ENCODE peak calls at places on chromosomes 12 and 14, in ten cellular contexts. X, V, H, Q, N, W, R, I, E and U are unnamed samples. For H3K4me1, the result is how much of the 10 kb centered on the place peaks cover.

GRCh38 chr12:30047499-30048262 is 263.9 kb upstream of the TMTC1 start:
- DNase-seq in X (no peak), V (peak), H (peak), Q (no peak), N (no peak), W (peak), R (no peak), I (no peak), E (no peak), U (no peak)

GRCh38 chr12:92078167-92079053 is 67.2 kb downstream of the BTG1 start:
- DNase-seq in X (no peak), V (peak), H (peak), Q (no peak), N (no peak), W (peak), R (no peak), I (no peak), E (peak), U (no peak)

GRCh38 chr12:47054659-47055058 is 24.8 kb upstream of the PCED1B start:
- DNase-seq in X (no peak), V (no peak), H (no peak), Q (no peak), N (no peak), W (no peak), R (no peak), I (no peak), E (no peak), U (no peak)

GRCh38 chr14:69351385-69351784 is 46.7 kb downstream of the ERH start:
- DNase-seq in X (no peak), V (no peak), H (no peak), Q (no peak), N (no peak), W (no peak), R (no peak), I (peak), E (no peak), U (no peak)

GRCh38 chr12:109713187-109713984 is at the start of gene FAM222A:
- DNase-seq in X (peak), V (peak), H (peak), Q (peak), N (peak), W (peak), R (peak), I (peak), E (peak), U (peak)

GRCh38 chr12:132237772-132238486 is 91.5 kb downstream of the GALNT9 start:
- DNase-seq in X (no peak), V (no peak), H (no peak), Q (no peak), N (no peak), W (no peak), R (no peak), I (no peak), E (no peak), U (no peak)

GRCh38 chr12:13857750-13858149 is 123.7 kb downstream of the GRIN2B start:
- DNase-seq in X (no peak), V (no peak), H (no peak), Q (no peak), N (no peak), W (no peak), R (no peak), I (no peak), E (no peak), U (no peak)

GRCh38 chr12:75945581-75945980 is 86.0 kb downstream of the PHLDA1 start:
- DNase-seq in X (no peak), V (no peak), H (no peak), Q (no peak), N (no peak), W (no peak), R (no peak), I (no peak), E (no peak), U (no peak)

GRCh38 chr12:85923767-85924331 is 49.8 kb downstream of the NTS start:
- DNase-seq in X (no peak), V (peak), H (peak), Q (no peak), N (no peak), W (no peak), R (no peak), I (peak), E (no peak), U (no peak)

GRCh38 chr14:47919334-47919846 is 244.0 kb upstream of the MDGA2 start:
- DNase-seq in X (no peak), V (no peak), H (no peak), Q (no peak), N (no peak), W (no peak), R (no peak), I (no peak), E (no peak), U (no peak)

GRCh38 chr12:48542300-48542928 is 17.0 kb downstream of the OR8S1 start:
- DNase-seq in X (peak), V (peak), H (peak), Q (no peak), N (no peak), W (peak), R (peak), I (peak), E (peak), U (peak)

GRCh38 chr12:78392918-78393317 is 471.7 kb upstream of the SYT1 start:
- DNase-seq in X (no peak), V (peak), H (peak), Q (no peak), N (no peak), W (peak), R (no peak), I (peak), E (no peak), U (no peak)

DNA sequence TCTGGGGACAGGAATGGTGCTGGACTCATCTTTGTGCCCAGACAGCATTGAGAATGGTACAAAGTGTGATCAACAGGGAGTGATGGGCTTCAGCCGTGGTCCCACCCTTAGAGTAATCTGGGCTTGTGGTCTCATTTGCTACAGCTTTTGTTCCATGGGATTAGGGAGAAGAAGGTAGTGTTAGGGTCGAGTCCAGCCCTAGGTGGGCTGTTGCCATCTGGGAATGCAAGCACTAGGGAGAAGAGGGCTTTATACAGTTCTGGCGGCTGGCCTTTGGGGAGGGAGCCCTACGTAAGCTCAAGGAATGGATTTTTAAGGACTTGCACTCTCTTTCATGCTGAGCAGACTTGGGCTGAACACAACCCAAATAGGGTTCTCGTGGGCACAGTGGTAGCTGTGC is 4.9 kb downstream of the PLEKHG3 start:
- DNase-seq in X (no peak), V (no peak), H (no peak), Q (no peak), N (no peak), W (no peak), R (no peak), I (no peak), E (no peak), U (no peak)
- H3K27ac ChIP-seq in X (peak), V (no peak), H (no peak), Q (peak), N (peak), W (peak), R (no peak), I (no peak), E (no peak), U (peak)

DNA sequence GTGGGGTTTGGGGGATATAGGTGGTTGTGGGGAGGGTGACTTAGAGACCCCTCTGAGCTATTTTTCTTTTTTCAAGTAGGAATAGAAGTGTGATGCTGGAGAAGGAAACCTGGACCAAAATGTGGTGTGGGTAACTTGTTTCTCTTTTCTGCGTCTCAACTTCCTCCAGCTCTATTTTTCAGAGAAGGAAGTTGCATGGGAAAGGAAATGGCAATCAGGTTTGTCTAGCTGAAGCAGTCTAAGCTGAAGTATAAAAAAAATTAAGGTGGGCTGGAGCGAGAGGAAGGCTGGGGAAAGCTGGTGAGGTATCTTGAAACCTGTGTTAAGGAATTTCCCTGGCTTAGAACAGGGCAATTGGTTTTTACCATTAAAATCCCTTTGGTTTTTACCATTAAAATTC is 34.2 kb upstream of the NINJ2 start:
- DNase-seq in X (no peak), V (no peak), H (no peak), Q (no peak), N (no peak), W (no peak), R (no peak), I (no peak), E (no peak), U (no peak)
- H3K4me1 ChIP-seq in X (under half), V (under half), H (under half), Q (under half), N (under half), W (under half), R (under half), I (under half), E (under half), U (under half)

GRCh38 chr12:53096761-53097160 is 706 bp upstream of the IGFBP6 start:
- DNase-seq in X (no peak), V (no peak), H (no peak), Q (no peak), N (no peak), W (no peak), R (peak), I (no peak), E (no peak), U (no peak)

GRCh38 chr12:53097207-53097563 is 282 bp upstream of the IGFBP6 start:
- DNase-seq in X (no peak), V (peak), H (peak), Q (peak), N (no peak), W (no peak), R (no peak), I (no peak), E (no peak), U (no peak)

GRCh38 chr12:53094394-53094787 is 3.1 kb upstream of the IGFBP6 start:
- DNase-seq in X (no peak), V (no peak), H (no peak), Q (no peak), N (no peak), W (no peak), R (peak), I (no peak), E (no peak), U (no peak)

GRCh38 chr12:53097564-53098353 is at the start of gene IGFBP6:
- DNase-seq in X (peak), V (peak), H (peak), Q (peak), N (peak), W (peak), R (peak), I (peak), E (peak), U (no peak)

GRCh38 chr12:53096089-53096741 is 1.3 kb upstream of the IGFBP6 start:
- DNase-seq in X (no peak), V (peak), H (peak), Q (peak), N (peak), W (peak), R (peak), I (no peak), E (no peak), U (no peak)
- H3K4me3 ChIP-seq in X (no peak), V (no peak), H (peak), Q (peak), N (peak), W (no peak), R (no peak), I (no peak), E (no peak), U (no peak)

DNA sequence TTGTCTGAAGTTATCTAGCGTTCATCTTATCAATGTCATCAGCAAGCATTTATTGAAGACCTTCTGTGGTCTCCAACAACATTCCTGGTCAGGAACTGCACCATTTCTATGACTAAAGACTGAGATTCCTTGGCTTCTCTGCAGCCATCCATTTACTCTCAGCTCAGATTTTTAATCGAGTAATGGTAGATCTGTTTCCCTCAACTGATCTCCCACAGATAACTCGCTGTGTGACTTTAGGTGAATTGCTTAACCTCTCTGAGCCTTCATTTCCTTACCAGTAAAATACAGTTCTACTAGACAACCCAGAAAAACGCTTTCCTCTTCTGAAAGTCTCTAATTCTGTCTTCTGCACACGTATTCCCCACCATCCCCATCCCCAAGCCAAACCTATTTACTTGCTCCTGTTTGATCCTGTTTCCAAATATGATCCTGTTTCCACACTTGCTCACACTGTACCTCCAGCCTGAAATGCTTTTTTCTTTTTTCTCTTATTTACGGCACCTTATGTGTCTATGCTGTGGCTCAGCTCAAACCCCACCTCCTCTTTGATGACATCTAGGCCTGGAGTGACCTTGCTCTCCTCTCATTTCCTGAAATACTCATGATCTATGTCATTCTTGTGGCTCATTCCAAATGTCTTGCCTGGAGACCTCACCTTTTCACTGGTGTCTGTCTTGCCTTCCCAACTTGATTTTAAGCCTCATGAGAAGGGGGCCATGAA is 21.8 kb downstream of the PLXNC1 start:
- DNase-seq in X (no peak), V (no peak), H (no peak), Q (no peak), N (no peak), W (no peak), R (no peak), I (no peak), E (no peak), U (no peak)
- H3K27ac ChIP-seq in X (no peak), V (no peak), H (no peak), Q (no peak), N (no peak), W (no peak), R (no peak), I (no peak), E (no peak), U (no peak)

GRCh38 chr14:99213101-99213500 is 58.9 kb downstream of the BCL11B start:
- DNase-seq in X (no peak), V (no peak), H (peak), Q (no peak), N (no peak), W (peak), R (no peak), I (no peak), E (no peak), U (peak)
- H3K4me1 ChIP-seq in X (half or more), V (under half), H (under half), Q (under half), N (under half), W (under half), R (under half), I (under half), E (under half), U (half or more)

GRCh38 chr14:105582639-105583038 is 56.3 kb downstream of the TMEM121 start:
- DNase-seq in X (no peak), V (peak), H (no peak), Q (no peak), N (no peak), W (no peak), R (no peak), I (peak), E (peak), U (no peak)

GRCh38 chr14:105581551-105582341 is 55.4 kb downstream of the TMEM121 start:
- DNase-seq in X (no peak), V (no peak), H (no peak), Q (no peak), N (no peak), W (no peak), R (no peak), I (peak), E (no peak), U (no peak)

GRCh38 chr14:105576525-105577088 is 50.2 kb downstream of the TMEM121 start:
- DNase-seq in X (no peak), V (no peak), H (no peak), Q (no peak), N (no peak), W (no peak), R (no peak), I (peak), E (no peak), U (no peak)

GRCh38 chr14:105578070-105578469 is 51.7 kb downstream of the TMEM121 start:
- DNase-seq in X (no peak), V (no peak), H (no peak), Q (no peak), N (no peak), W (no peak), R (no peak), I (no peak), E (no peak), U (no peak)

GRCh38 chr14:105577339-105577861 is 51.0 kb downstream of the TMEM121 start:
- DNase-seq in X (no peak), V (no peak), H (no peak), Q (no peak), N (no peak), W (no peak), R (no peak), I (peak), E (no peak), U (no peak)
- H3K4me3 ChIP-seq in X (no peak), V (no peak), H (no peak), Q (no peak), N (no peak), W (no peak), R (no peak), I (no peak), E (no peak), U (no peak)